ENCODE peak calls at places on chromosomes 2 and 18, in seven cellular contexts. W, V, B, U, L, R and Y are unnamed samples.

GRCh38 chr2:208373460-208374089 is 33.0 kb upstream of the PTH2R start:
- DNase-seq in U (peak; percentile 68), W (no peak), R (peak; percentile 63), B (no peak), V (peak; percentile 24), L (no peak), Y (peak; percentile 49)

GRCh38 chr2:179354739-179355537 is 90.3 kb upstream of the SESTD1 start:
- DNase-seq in B (no peak), V (no peak), U (no peak), W (no peak), R (no peak), L (no peak), Y (no peak)

GRCh38 chr2:85792783-85793441 is 39.1 kb downstream of the ATOH8 start:
- DNase-seq in B (no peak), V (peak; percentile 38), L (no peak), R (no peak), W (no peak), U (peak; percentile 38), Y (no peak)

GRCh38 chr2:10258726-10259125 is 44.0 kb upstream of the HPCAL1 start:
- DNase-seq in W (no peak), R (no peak), V (no peak), B (no peak), L (no peak), U (no peak), Y (no peak)

GRCh38 chr18:8423051-8423558 is 186.1 kb upstream of the RAB12 start:
- DNase-seq in R (no peak), U (no peak), B (no peak), W (no peak), V (peak; percentile 61), L (no peak), Y (no peak)

GRCh38 chr2:69617744-69618143 is 25.8 kb downstream of the AAK1 start:
- DNase-seq in B (no peak), U (no peak), W (no peak), R (no peak), L (no peak), V (no peak), Y (no peak)

GRCh38 chr18:35378206-35378795 is 1.2 kb upstream of the ZNF396 start:
- DNase-seq in W (no peak), L (no peak), R (no peak), B (no peak), V (peak; percentile 37), U (no peak), Y (no peak)

GRCh38 chr2:64905338-64906024 is 83.7 kb upstream of the SLC1A4 start:
- DNase-seq in L (peak; percentile 46), V (no peak), U (no peak), W (no peak), R (no peak), B (no peak), Y (no peak)

GRCh38 chr2:46821600-46821999 is 94.0 kb downstream of the MCFD2 start:
- DNase-seq in U (no peak), L (no peak), W (no peak), R (no peak), B (peak; percentile 0), V (no peak), Y (no peak)

GRCh38 chr2:98556634-98557033 is 51.7 kb downstream of the COA5 start:
- DNase-seq in B (no peak), R (no peak), U (no peak), W (no peak), L (no peak), V (no peak), Y (no peak)

GRCh38 chr2:153004627-153005026 is 286.2 kb downstream of the ARL6IP6 start:
- DNase-seq in V (no peak), L (no peak), U (no peak), R (no peak), W (no peak), B (no peak), Y (no peak)

GRCh38 chr2:194346189-194346588 is 1310.8 kb upstream of the SLC39A10 start:
- DNase-seq in B (no peak), V (no peak), L (no peak), U (no peak), R (no peak), W (no peak), Y (peak; percentile 41)

GRCh38 chr2:176200971-176201370 is 12.5 kb downstream of the HOXD1 start:
- DNase-seq in V (no peak), B (no peak), U (no peak), W (no peak), L (no peak), R (no peak), Y (no peak)

GRCh38 chr2:88321614-88322248 is 130.8 kb downstream of the FOXI3 start:
- DNase-seq in B (no peak), L (no peak), W (no peak), V (no peak), U (no peak), R (no peak), Y (no peak)

GRCh38 chr2:105369009-105369408 is 29.8 kb downstream of the FHL2 start:
- DNase-seq in L (no peak), U (no peak), V (no peak), W (no peak), B (no peak), R (no peak), Y (no peak)

GRCh38 chr2:48147719-48148118 is 241.4 kb upstream of the FBXO11 start:
- DNase-seq in U (no peak), L (no peak), R (no peak), B (no peak), W (no peak), V (no peak), Y (no peak)

GRCh38 chr2:48144777-48145176 is 238.5 kb upstream of the FBXO11 start:
- DNase-seq in L (no peak), B (no peak), R (peak; percentile 63), U (no peak), W (no peak), V (no peak), Y (no peak)

GRCh38 chr2:48146552-48146951 is 240.3 kb upstream of the FBXO11 start:
- DNase-seq in V (no peak), W (no peak), U (no peak), L (no peak), R (no peak), B (no peak), Y (no peak)

GRCh38 chr2:48148841-48149240 is 242.5 kb upstream of the FBXO11 start:
- DNase-seq in R (no peak), L (no peak), B (no peak), W (no peak), U (no peak), V (no peak), Y (no peak)

GRCh38 chr2:48145845-48146452 is 239.7 kb upstream of the FBXO11 start:
- DNase-seq in B (no peak), V (no peak), U (no peak), W (no peak), R (peak; percentile 51), L (no peak), Y (no peak)
- H3K4me3 ChIP-seq in B (no peak overlapping the region), V (no peak overlapping the region), U (no peak overlapping the region), W (no peak overlapping the region), R (no peak overlapping the region), L (no peak overlapping the region), Y (no peak overlapping the region)

DNA sequence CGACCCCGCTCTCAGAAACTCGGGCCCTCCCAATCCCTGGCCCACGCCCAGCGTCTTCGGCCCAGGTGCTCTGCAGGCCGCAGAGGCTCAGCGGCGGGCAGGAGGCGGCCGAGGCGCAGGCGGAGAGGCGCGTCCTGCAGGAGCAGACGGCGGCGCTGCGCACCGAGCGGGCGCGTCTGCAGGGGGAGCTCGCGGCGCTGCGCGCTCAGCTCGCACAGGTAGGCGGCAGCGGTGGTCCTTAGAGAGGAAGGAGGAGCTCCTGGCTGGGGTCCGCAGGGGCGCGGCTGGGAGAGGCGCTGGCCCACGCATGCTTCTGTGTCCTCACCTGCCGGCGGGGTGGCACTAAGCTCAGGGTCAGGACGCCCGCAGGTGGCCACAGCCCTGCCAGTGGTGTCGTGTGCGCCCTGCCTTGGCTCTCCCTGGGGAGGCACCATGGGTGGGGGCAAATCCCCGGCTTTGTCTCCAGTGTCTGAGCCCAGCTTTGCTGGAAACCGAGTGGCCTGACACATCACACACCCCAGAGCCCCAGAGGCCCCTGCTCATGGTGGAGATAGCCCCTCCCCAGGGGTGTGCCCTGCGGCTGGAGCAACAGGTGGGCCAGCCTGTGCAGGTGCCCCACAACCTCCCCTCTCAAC is 14.9 kb upstream of the SNED1 start:
- DNase-seq in L (peak; percentile 44), V (peak; percentile 50), W (peak; percentile 29), B (no peak), R (peak; percentile 79), U (peak; percentile 60), Y (peak; percentile 14)
- H3K4me1 ChIP-seq in L (peaks cover 12% of the 10 kb centered on the region), V (no peaks in the 10 kb centered on the region), W (peaks cover 8% of the 10 kb centered on the region), B (no peaks in the 10 kb centered on the region), R (no peaks in the 10 kb centered on the region), U (peaks cover 29% of the 10 kb centered on the region), Y (no peaks in the 10 kb centered on the region)

GRCh38 chr2:48771241-48772014 is 15.9 kb upstream of the LHCGR start:
- DNase-seq in U (no peak), W (no peak), B (no peak), L (no peak), V (no peak), R (no peak), Y (no peak)

GRCh38 chr2:48768669-48769068 is 13.1 kb upstream of the LHCGR start:
- DNase-seq in L (no peak), V (peak; percentile 7), R (no peak), W (no peak), U (no peak), B (no peak), Y (no peak)

DNA sequence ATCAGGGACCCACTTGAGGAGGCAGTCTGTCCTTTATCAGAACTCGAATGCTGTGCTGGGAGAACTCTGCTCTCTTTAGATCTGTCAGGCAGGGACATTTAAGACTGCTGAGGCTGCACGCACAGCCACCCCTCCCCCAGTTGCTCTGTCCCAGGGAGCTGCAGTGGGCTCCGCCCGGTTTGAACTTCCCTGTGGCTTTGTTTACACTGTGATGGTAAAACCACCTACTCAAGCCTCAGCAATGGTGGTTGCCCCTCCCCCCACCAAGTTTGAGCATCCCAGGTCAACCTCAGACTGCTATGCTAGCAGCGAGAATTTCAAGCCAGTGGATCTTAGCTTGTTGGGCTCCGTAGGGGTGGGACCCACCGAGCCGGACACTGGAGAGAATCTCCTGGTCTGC is 11.8 kb upstream of the LHCGR start:
- DNase-seq in W (no peak), L (no peak), B (no peak), R (peak; percentile 8), V (no peak), U (no peak), Y (no peak)
- H3K4me3 ChIP-seq in W (no peak overlapping the region), L (no peak overlapping the region), B (no peak overlapping the region), R (no peak overlapping the region), V (no peak overlapping the region), U (no peak overlapping the region), Y (no peak overlapping the region)

GRCh38 chr18:51030537-51031258 is 685 bp downstream of the SMAD4 start:
- DNase-seq in L (peak; percentile 81), B (peak; percentile 80), U (peak; percentile 82), V (peak; percentile 68), R (peak; percentile 83), W (peak; percentile 71), Y (peak; percentile 39)

GRCh38 chr18:51025512-51025911 is 4.5 kb upstream of the SMAD4 start:
- DNase-seq in L (no peak), W (no peak), V (no peak), R (no peak), B (no peak), U (no peak), Y (no peak)

GRCh38 chr18:51029694-51030536 is at the start of gene SMAD4:
- DNase-seq in W (peak; percentile 95), R (peak; percentile 97), L (peak; percentile 98), U (peak; percentile 96), V (peak; percentile 93), B (peak; percentile 96), Y (peak; percentile 99)

GRCh38 chr18:51029378-51029693 is 677 bp upstream of the SMAD4 start:
- DNase-seq in L (no peak), R (no peak), V (no peak), U (no peak), W (no peak), B (no peak), Y (no peak)

GRCh38 chr18:51028201-51028805 is 1.7 kb upstream of the SMAD4 start:
- DNase-seq in W (no peak), V (no peak), R (no peak), U (no peak), B (no peak), L (peak; percentile 49), Y (no peak)
- H3K4me1 ChIP-seq in W (peaks cover 42% of the 10 kb centered on the region), V (peaks cover 6% of the 10 kb centered on the region), R (peaks cover 24% of the 10 kb centered on the region), U (peaks cover 45% of the 10 kb centered on the region), B (peaks cover 6% of the 10 kb centered on the region), L (peaks cover 31% of the 10 kb centered on the region), Y (peaks cover 25% of the 10 kb centered on the region)